ENCODE peak calls at places on chromosomes 4 and X, in seven cellular contexts. H, L, R, E, Z, Y and O are unnamed samples.

GRCh38 chr4:25500626-25501318 is 123.7 kb downstream of the ANAPC4 start:
- DNase-seq in L (peak), Y (no peak), E (no peak), R (no peak), Z (no peak), H (no peak), O (no peak)

GRCh38 chr4:52925531-52925968 is 63.4 kb downstream of the RASL11B start:
- DNase-seq in H (no peak), L (peak), Y (no peak), R (no peak), Z (no peak), E (no peak), O (no peak)

GRCh38 chrX:49956313-49956712 is 33.9 kb downstream of the CLCN5 start:
- DNase-seq in H (no peak), R (no peak), E (no peak), Z (no peak), L (no peak), Y (no peak), O (no peak)

GRCh38 chrX:54087661-54088060 is 43.4 kb upstream of the PHF8 start:
- DNase-seq in H (no peak), Z (no peak), E (no peak), L (no peak), Y (no peak), R (no peak), O (no peak)

GRCh38 chr4:151103758-151104157 is 4.3 kb downstream of the RPS3A start:
- DNase-seq in L (no peak), Y (no peak), Z (no peak), R (no peak), E (no peak), H (no peak), O (no peak)

GRCh38 chr4:140098481-140099132 is 55.4 kb downstream of the MAML3 start:
- DNase-seq in Z (no peak), E (no peak), H (no peak), L (peak), Y (no peak), R (no peak), O (no peak)

GRCh38 chrX:133461226-133461625 is 45.9 kb upstream of the GPC4 start:
- DNase-seq in H (no peak), L (no peak), Z (no peak), E (no peak), Y (no peak), R (no peak), O (no peak)

GRCh38 chrX:534804-535203 is 95.8 kb upstream of the SHOX start:
- DNase-seq in Z (no peak), E (no peak), Y (no peak), R (no peak), L (no peak), H (no peak), O (no peak)

GRCh38 chrX:109760922-109761250 is 27.8 kb upstream of the ACSL4 start:
- DNase-seq in Z (no peak), H (no peak), E (no peak), R (no peak), Y (no peak), L (no peak), O (no peak)

GRCh38 chr4:39568805-39569204 is 41.6 kb upstream of the UGDH start:
- DNase-seq in Z (no peak), R (no peak), E (peak), H (no peak), Y (peak), L (no peak), O (no peak)

GRCh38 chr4:165440415-165440882 is 61.6 kb downstream of the CPE start:
- DNase-seq in L (peak), Z (no peak), H (no peak), Y (no peak), R (no peak), E (no peak), O (no peak)

GRCh38 chr4:177097291-177097690 is 212.4 kb upstream of the NEIL3 start:
- DNase-seq in H (no peak), L (no peak), Z (no peak), Y (no peak), E (no peak), R (no peak), O (no peak)

GRCh38 chr4:57591073-57591472 is 480.9 kb upstream of the IGFBP7 start:
- DNase-seq in H (no peak), Z (no peak), E (no peak), Y (no peak), R (no peak), L (no peak), O (no peak)

GRCh38 chrX:110022555-110023448 is 19.9 kb downstream of the TMEM164 start:
- DNase-seq in R (no peak), Y (no peak), L (no peak), H (no peak), Z (no peak), E (no peak), O (no peak)

GRCh38 chrX:108468486-108468885 is 28.8 kb downstream of the COL4A5 start:
- DNase-seq in E (no peak), R (no peak), L (peak), Y (no peak), H (no peak), Z (no peak), O (no peak)

GRCh38 chr4:118331352-118331751 is 21.5 kb downstream of the PRSS12 start:
- DNase-seq in Y (no peak), Z (no peak), E (no peak), L (no peak), H (no peak), R (no peak), O (no peak)

GRCh38 chr4:26058537-26058936 is 144.5 kb downstream of the SMIM20 start:
- DNase-seq in R (no peak), Z (no peak), E (no peak), L (no peak), Y (peak), H (no peak), O (no peak)

GRCh38 chr4:90660672-90661071 is 533.5 kb downstream of the CCSER1 start:
- DNase-seq in L (no peak), H (no peak), E (no peak), Y (no peak), R (no peak), Z (no peak), O (no peak)

GRCh38 chr4:62119195-62119594 is 919.1 kb downstream of the ADGRL3 start:
- DNase-seq in R (no peak), H (no peak), L (no peak), E (no peak), Z (no peak), Y (no peak), O (no peak)

GRCh38 chr4:19883841-19884240 is 367.9 kb upstream of the SLIT2 start:
- DNase-seq in Z (no peak), Y (no peak), R (no peak), L (peak), E (no peak), H (no peak), O (no peak)

GRCh38 chr4:149961876-149962597 is 116.2 kb upstream of the DCLK2 start:
- DNase-seq in H (no peak), Z (no peak), L (peak), E (no peak), R (no peak), Y (no peak), O (no peak)

GRCh38 chr4:110091426-110091825 is 107.0 kb downstream of the ELOVL6 start:
- DNase-seq in Z (no peak), H (no peak), R (no peak), Y (no peak), L (peak), E (no peak), O (no peak)

GRCh38 chrX:69538321-69538876 is 34.3 kb downstream of the NALF2 start:
- DNase-seq in H (peak), Y (peak), Z (peak), E (peak), L (peak), R (peak), O (peak)

GRCh38 chrX:123731987-123732678 is 719 bp downstream of the THOC2 start:
- DNase-seq in L (no peak), E (no peak), H (no peak), Y (peak), Z (peak), R (peak), O (no peak)

GRCh38 chr4:140252144-140252741 is 98.3 kb upstream of the MAML3 start:
- DNase-seq in L (no peak), Z (no peak), H (no peak), Y (peak), E (no peak), R (no peak), O (no peak)

GRCh38 chrX:72131317-72132294 is at the start of gene RTL5:
- DNase-seq in R (peak), Y (peak), L (peak), E (peak), Z (peak), H (peak), O (peak)

GRCh38 chr4:76895619-76896018 is 2.3 kb downstream of the SOWAHB start:
- DNase-seq in Z (no peak), H (no peak), E (no peak), L (no peak), Y (no peak), R (no peak), O (no peak)

GRCh38 chr4:76896048-76896447 is 1.9 kb downstream of the SOWAHB start:
- DNase-seq in Z (no peak), R (no peak), H (no peak), L (no peak), E (no peak), Y (no peak), O (no peak)

GRCh38 chr4:76894537-76894936 is 3.4 kb downstream of the SOWAHB start:
- DNase-seq in Y (no peak), Z (no peak), R (no peak), E (no peak), H (no peak), L (no peak), O (no peak)

GRCh38 chr4:76892601-76893000 is 5.3 kb downstream of the SOWAHB start:
- DNase-seq in Y (no peak), E (no peak), R (no peak), H (no peak), L (no peak), Z (no peak), O (no peak)

DNA sequence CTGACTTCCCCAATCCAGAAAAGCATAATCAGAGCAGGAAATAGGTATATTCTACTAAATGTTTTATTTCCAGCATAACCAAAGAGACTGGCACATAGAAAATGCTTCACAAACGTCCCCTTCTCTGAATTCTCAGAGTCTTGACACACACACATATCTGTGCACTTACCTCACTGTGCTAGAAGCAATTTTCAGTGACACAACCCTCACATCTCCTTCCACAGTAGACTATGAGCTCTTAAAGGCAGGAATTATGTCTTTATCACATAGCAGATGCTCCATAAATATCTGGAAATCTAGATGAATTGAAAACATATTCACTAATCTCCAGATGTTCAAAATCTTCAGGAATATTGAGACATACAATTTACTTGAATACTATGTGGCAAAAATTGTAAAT is 5.9 kb downstream of the SOWAHB start:
- DNase-seq in L (no peak), R (no peak), Y (no peak), H (no peak), Z (no peak), E (no peak), O (no peak)
- TF ChIP-seq CTCF in L (no peak), R (no peak), Y (no peak), H (no peak), Z (no peak), E (no peak), O (no peak)

DNA sequence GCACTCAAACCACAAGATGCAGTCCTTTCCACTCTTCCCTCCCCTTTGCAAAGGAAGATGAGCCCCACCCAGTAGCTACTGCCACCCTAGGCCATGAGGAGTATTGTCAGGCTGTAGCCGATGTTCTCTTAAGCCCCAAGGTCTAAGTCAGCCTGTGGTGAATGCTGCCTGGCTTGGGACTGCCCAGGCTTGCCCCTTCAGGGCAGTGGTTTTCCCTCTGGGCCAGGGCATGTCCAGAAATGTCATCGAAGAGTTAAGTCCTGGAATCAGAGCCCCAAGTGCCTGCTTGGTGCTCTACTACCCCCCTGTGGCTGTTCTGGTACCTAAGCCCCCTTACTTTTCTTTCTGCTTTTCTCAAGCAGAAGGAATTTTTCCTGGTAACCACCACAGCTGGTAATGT is 11.8 kb upstream of the PGK1 start:
- DNase-seq in H (no peak), Z (no peak), Y (no peak), E (no peak), L (peak), R (no peak), O (no peak)
- TF ChIP-seq CTCF in H (no peak), Z (no peak), Y (no peak), E (no peak), L (peak), R (peak), O (no peak)

GRCh38 chr4:121464854-121465253 is 84.0 kb upstream of the QRFPR start:
- DNase-seq in Z (no peak), E (no peak), H (no peak), Y (no peak), L (no peak), R (no peak), O (no peak)
- TF ChIP-seq CTCF in Z (no peak), E (no peak), H (no peak), Y (no peak), L (no peak), R (no peak), O (no peak)

GRCh38 chr4:7432531-7433375 is 2.0 kb downstream of the PSAPL1 start:
- DNase-seq in Z (no peak), R (peak), Y (no peak), E (no peak), L (no peak), H (no peak), O (no peak)

GRCh38 chr4:7434141-7434765 is 477 bp downstream of the PSAPL1 start:
- DNase-seq in E (no peak), R (peak), H (no peak), Y (no peak), Z (no peak), L (no peak), O (no peak)

GRCh38 chr4:7434766-7435150 is at the start of gene PSAPL1:
- DNase-seq in Z (no peak), R (peak), Y (peak), E (no peak), H (no peak), L (peak), O (no peak)

GRCh38 chr4:7431696-7432530 is 2.8 kb downstream of the PSAPL1 start:
- DNase-seq in E (no peak), L (no peak), R (peak), Z (peak), H (peak), Y (no peak), O (no peak)

GRCh38 chr4:7433376-7434140 is 1.2 kb downstream of the PSAPL1 start:
- DNase-seq in H (no peak), L (no peak), E (no peak), Z (no peak), Y (no peak), R (peak), O (no peak)
- TF ChIP-seq CTCF in H (no peak), L (no peak), E (no peak), Z (no peak), Y (no peak), R (no peak), O (no peak)